ENCODE peak calls at places on chromosomes 11 and 22, in ten cellular contexts. E, D, M, T, I, P, W, Y, H and V are unnamed samples.

GRCh38 chr11:65593518-65594414 is 1.8 kb downstream of the KCNK7 start:
- DNase-seq in E (peak), P (no peak), I (peak), T (no peak), W (peak), D (peak), Y (peak), M (no peak), H (no peak), V (no peak)

GRCh38 chr11:119727523-119728081 is 1.4 kb downstream of the NECTIN1 start:
- DNase-seq in E (peak), T (no peak), W (no peak), D (no peak), M (no peak), P (peak), I (peak), Y (no peak), H (no peak), V (no peak)

GRCh38 chr11:134139873-134140331 is 71.0 kb downstream of the JAM3 start:
- DNase-seq in Y (peak), W (peak), P (peak), T (peak), I (no peak), D (no peak), H (peak), M (peak), E (peak), V (peak)

GRCh38 chr11:124194696-124195418 is 11.7 kb downstream of the OR10D3 start:
- DNase-seq in D (peak), H (peak), T (peak), E (peak), I (no peak), M (peak), Y (no peak), P (peak), W (peak), V (no peak)

GRCh38 chr22:30562391-30562790 is 12.1 kb downstream of the GAL3ST1 start:
- DNase-seq in I (no peak), D (no peak), T (no peak), Y (no peak), W (no peak), H (no peak), M (no peak), E (no peak), P (no peak), V (no peak)

GRCh38 chr11:10326080-10326964 is 21.4 kb downstream of the ADM start:
- DNase-seq in M (no peak), P (no peak), T (peak), H (peak), E (no peak), I (peak), W (peak), Y (no peak), D (peak), V (no peak)

GRCh38 chr11:2582436-2582931 is 117.3 kb downstream of the KCNQ1OT1 start:
- DNase-seq in W (peak), D (no peak), Y (peak), H (no peak), I (peak), T (no peak), M (no peak), E (peak), P (peak), V (peak)

GRCh38 chr11:104897891-104898684 is at the start of gene CASP12:
- DNase-seq in M (no peak), D (no peak), T (no peak), E (peak), H (peak), I (no peak), Y (no peak), W (no peak), P (no peak), V (no peak)

GRCh38 chr22:27726726-27727449 is 74.7 kb downstream of the MN1 start:
- DNase-seq in W (peak), P (no peak), T (peak), E (no peak), Y (no peak), H (peak), I (peak), D (peak), M (peak), V (no peak)

GRCh38 chr22:44697423-44698179 is 4.4 kb upstream of the PRR5 start:
- DNase-seq in M (no peak), I (peak), T (peak), Y (peak), H (peak), D (peak), W (peak), E (peak), P (peak), V (peak)

GRCh38 chr11:117781650-117782049 is 15.4 kb downstream of the DSCAML1 start:
- DNase-seq in P (no peak), M (no peak), E (no peak), Y (no peak), H (no peak), D (no peak), W (no peak), I (no peak), T (no peak), V (no peak)

GRCh38 chr22:39727541-39727940 is 157.0 kb downstream of the CACNA1I start:
- DNase-seq in E (no peak), D (peak), M (no peak), W (no peak), T (peak), H (no peak), Y (peak), P (peak), I (no peak), V (no peak)

GRCh38 chr22:44159230-44159629 is 21.5 kb upstream of the PARVG start:
- DNase-seq in P (no peak), W (no peak), M (no peak), D (no peak), T (no peak), I (no peak), E (no peak), Y (no peak), H (peak), V (no peak)

GRCh38 chr11:8989411-8989810 is 14.4 kb downstream of the NRIP3 start:
- DNase-seq in D (no peak), P (no peak), I (no peak), W (no peak), H (peak), Y (no peak), E (no peak), M (peak), T (peak), V (no peak)

GRCh38 chr11:67613960-67614715 is 7.4 kb downstream of the NDUFV1 start:
- DNase-seq in Y (peak), W (peak), P (peak), I (peak), D (no peak), T (peak), H (peak), M (no peak), E (peak), V (no peak)

GRCh38 chr22:49012695-49013094 is 815.0 kb downstream of the BRD1 start:
- DNase-seq in T (no peak), E (no peak), P (no peak), W (no peak), D (peak), H (no peak), M (no peak), I (no peak), Y (no peak), V (no peak)

GRCh38 chr22:46748948-46749681 is 11.1 kb upstream of the CERK start:
- DNase-seq in T (peak), E (peak), W (no peak), P (no peak), Y (no peak), I (no peak), M (no peak), D (no peak), H (peak), V (no peak)

GRCh38 chr11:126698576-126698975 is 302.0 kb downstream of the KIRREL3 start:
- DNase-seq in H (no peak), D (no peak), E (no peak), P (no peak), M (no peak), T (no peak), W (no peak), I (no peak), Y (no peak), V (no peak)

GRCh38 chr22:26610072-26610958 is 7.5 kb downstream of the CRYBB1 start:
- DNase-seq in E (no peak), H (peak), I (peak), Y (peak), P (no peak), W (peak), T (peak), M (peak), D (peak), V (no peak)

GRCh38 chr22:50625568-50626313 is 2.2 kb downstream of the ARSA start:
- DNase-seq in E (peak), D (no peak), P (peak), T (no peak), W (no peak), M (no peak), I (peak), H (no peak), Y (no peak), V (no peak)
- TF ChIP-seq CTCF in E (no peak), D (no peak), P (peak), T (peak), W (no peak), M (no peak), I (peak), H (no peak), Y (no peak), V (no peak)

DNA sequence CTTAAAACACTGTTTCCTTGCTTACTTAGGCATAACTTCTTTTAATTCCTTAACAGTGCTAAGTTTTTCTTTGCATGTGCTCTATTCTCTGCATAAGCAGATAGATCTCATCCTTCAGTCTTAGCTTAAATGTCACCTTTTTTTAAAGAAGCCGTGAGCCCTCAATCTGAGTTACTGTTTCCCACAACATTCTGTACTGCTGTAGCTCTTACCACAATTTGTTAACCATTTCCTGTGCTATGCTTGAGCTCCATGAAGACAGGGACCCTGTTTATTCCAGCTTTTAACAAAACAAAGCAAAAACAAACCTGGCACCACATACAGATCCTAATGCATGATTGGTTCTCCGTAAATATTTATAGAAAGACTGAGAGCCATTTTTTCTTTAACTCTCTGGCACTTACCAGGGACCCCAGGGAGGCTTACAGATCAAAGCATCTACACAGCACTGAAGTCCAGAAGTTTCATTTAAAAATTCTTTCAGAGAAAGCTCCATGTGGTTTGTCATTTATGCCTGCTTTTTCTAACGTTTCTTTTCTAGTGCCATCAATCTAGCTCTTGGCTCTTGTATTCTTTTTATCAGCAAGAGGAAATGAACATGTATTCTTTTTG is 74.9 kb downstream of the DYNC2H1 start:
- DNase-seq in D (no peak), M (no peak), E (no peak), P (no peak), Y (no peak), H (no peak), T (no peak), I (no peak), W (no peak), V (no peak)
- TF ChIP-seq CTCF in D (no peak), M (no peak), E (no peak), P (no peak), Y (no peak), H (no peak), T (no peak), I (no peak), W (no peak), V (no peak)

GRCh38 chr11:45179686-45180085 is 33.2 kb downstream of the PRDM11 start:
- DNase-seq in H (no peak), P (no peak), W (no peak), T (no peak), E (no peak), Y (no peak), M (no peak), I (no peak), D (no peak), V (no peak)

GRCh38 chr11:45181595-45182550 is 35.4 kb downstream of the PRDM11 start:
- DNase-seq in E (peak), T (no peak), P (no peak), W (peak), M (no peak), D (no peak), H (no peak), I (no peak), Y (no peak), V (no peak)

GRCh38 chr11:45178890-45179663 is 32.6 kb downstream of the PRDM11 start:
- DNase-seq in W (no peak), D (no peak), T (no peak), I (no peak), P (no peak), Y (no peak), E (no peak), H (peak), M (peak), V (no peak)

GRCh38 chr11:45180888-45181594 is 34.6 kb downstream of the PRDM11 start:
- DNase-seq in M (no peak), T (peak), P (no peak), W (peak), D (peak), E (peak), I (peak), H (peak), Y (no peak), V (no peak)

GRCh38 chr11:45180158-45180887 is 33.9 kb downstream of the PRDM11 start:
- DNase-seq in Y (no peak), T (no peak), M (no peak), E (peak), I (peak), P (peak), H (no peak), W (peak), D (peak), V (no peak)
- TF ChIP-seq CTCF in Y (peak), T (peak), M (peak), E (no peak), I (peak), P (peak), H (peak), W (no peak), D (peak), V (no peak)

GRCh38 chr22:41245917-41246499 is 5.3 kb upstream of the CHADL start:
- DNase-seq in M (no peak), Y (no peak), H (no peak), E (no peak), W (no peak), T (no peak), P (peak), D (no peak), I (no peak), V (no peak)
- TF ChIP-seq CTCF in M (no peak), Y (no peak), H (no peak), E (peak), W (no peak), T (no peak), P (peak), D (no peak), I (no peak), V (no peak)

DNA sequence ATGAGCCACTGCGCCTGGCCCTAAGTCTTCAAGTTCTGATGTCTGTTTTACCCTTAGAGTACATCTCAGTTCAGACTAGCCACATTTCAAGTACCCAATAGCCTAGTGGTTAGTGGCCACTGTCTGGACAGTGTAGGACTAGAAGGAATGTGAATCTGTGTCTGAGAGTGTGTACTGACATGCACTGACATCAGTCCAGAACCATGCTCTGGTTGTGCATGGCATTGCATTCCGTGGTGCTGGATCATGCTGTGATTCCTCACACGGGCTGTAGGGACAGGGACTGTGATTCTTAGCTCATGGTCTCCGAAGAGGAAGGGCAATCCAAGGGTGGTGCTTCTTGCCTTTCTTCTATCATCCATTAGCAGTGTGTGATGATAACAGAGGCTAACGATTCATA is 41.1 kb downstream of the AMOTL1 start:
- DNase-seq in P (no peak), E (no peak), T (no peak), I (no peak), W (no peak), M (no peak), Y (no peak), H (no peak), D (no peak), V (no peak)
- TF ChIP-seq CTCF in P (no peak), E (no peak), T (no peak), I (no peak), W (no peak), M (no peak), Y (no peak), H (peak), D (no peak), V (no peak)

DNA sequence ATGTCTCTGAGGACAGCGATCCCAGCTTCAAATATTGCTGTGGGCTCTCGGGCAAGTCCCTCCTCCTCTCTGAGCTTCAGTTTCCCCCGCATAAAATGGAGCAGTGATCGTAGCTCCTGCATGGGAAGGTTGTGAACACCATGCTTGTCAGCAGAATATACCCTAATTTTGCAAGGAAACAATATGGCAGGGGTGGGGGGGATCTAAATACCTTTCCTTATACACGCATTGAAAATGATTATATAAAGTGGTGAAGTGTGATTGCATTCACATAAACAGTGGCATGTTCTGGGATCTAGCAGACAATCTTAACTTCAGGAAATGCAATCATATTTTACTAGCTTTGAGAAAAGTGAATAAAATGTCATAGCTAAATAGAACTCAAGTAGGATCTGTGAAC is 24.0 kb upstream of the RTN4R start:
- DNase-seq in I (no peak), Y (no peak), D (no peak), M (no peak), W (no peak), E (no peak), H (no peak), P (no peak), T (no peak), V (no peak)
- TF ChIP-seq CTCF in I (no peak), Y (no peak), D (no peak), M (no peak), W (no peak), E (no peak), H (no peak), P (no peak), T (no peak), V (no peak)